ENCODE peak calls at places on chromosome 11, in four cellular contexts. One of them, this sample, is unnamed.

GRCh38 chr11:79173615-79174014 is 267.2 kb downstream of the TENM4 start:
- DNase-seq in H1: no peak
- DNase-seq in K562: no peak
- DNase-seq in HepG2: no peak
- DNase-seq in this sample: no peak

GRCh38 chr11:117923773-117924172 is 5.4 kb downstream of the TMPRSS13 start:
- DNase-seq in H1: no peak
- DNase-seq in K562: no peak
- DNase-seq in HepG2: no peak
- DNase-seq in this sample: no peak

GRCh38 chr11:69877235-69877634 is 58.0 kb upstream of the FGF3 start:
- DNase-seq in K562: no peak
- DNase-seq in H1: no peak
- DNase-seq in HepG2: no peak
- DNase-seq in this sample: no peak

GRCh38 chr11:23021287-23021863 is 161.1 kb upstream of the CCDC179 start:
- DNase-seq in H1: peak
- DNase-seq in HepG2: peak
- DNase-seq in K562: peak
- DNase-seq in this sample: no peak

GRCh38 chr11:433111-433510 is 8.7 kb downstream of the ANO9 start:
- DNase-seq in HepG2: no peak
- DNase-seq in H1: no peak
- DNase-seq in K562: no peak
- DNase-seq in this sample: no peak

GRCh38 chr11:65856689-65857499 is 1.1 kb downstream of the CFL1 start:
- DNase-seq in H1: no peak
- DNase-seq in K562: peak
- DNase-seq in HepG2: peak
- DNase-seq in this sample: no peak

GRCh38 chr11:76773921-76774361 is 9.2 kb upstream of the TSKU start:
- DNase-seq in H1: no peak
- DNase-seq in HepG2: no peak
- DNase-seq in K562: no peak
- DNase-seq in this sample: no peak

GRCh38 chr11:13972033-13972910 is 9.7 kb downstream of the SPON1 start:
- DNase-seq in HepG2: no peak
- DNase-seq in H1: no peak
- DNase-seq in K562: no peak
- DNase-seq in this sample: no peak

GRCh38 chr11:121672630-121673487 is 220.1 kb upstream of the SORL1-AS1 start:
- DNase-seq in K562: no peak
- DNase-seq in H1: no peak
- DNase-seq in HepG2: no peak
- DNase-seq in this sample: no peak

GRCh38 chr11:94305146-94305545 is 766 bp downstream of the IZUMO1R start:
- DNase-seq in H1: no peak
- DNase-seq in K562: no peak
- DNase-seq in HepG2: no peak
- DNase-seq in this sample: no peak

GRCh38 chr11:66638177-66639065 is at the start of gene RBM4:
- DNase-seq in K562: peak
- DNase-seq in HepG2: peak
- DNase-seq in H1: peak
- DNase-seq in this sample: peak

GRCh38 chr11:64042301-64042700 is 6.6 kb downstream of the FLRT1 start:
- DNase-seq in H1: no peak
- DNase-seq in K562: no peak
- DNase-seq in HepG2: peak
- DNase-seq in this sample: no peak

GRCh38 chr11:9982796-9983579 is 311.0 kb downstream of the SBF2 start:
- DNase-seq in K562: peak
- DNase-seq in HepG2: peak
- DNase-seq in H1: peak
- DNase-seq in this sample: peak

GRCh38 chr11:73313652-73314051 is 5.6 kb downstream of the ARHGEF17 start:
- DNase-seq in K562: no peak
- DNase-seq in H1: no peak
- DNase-seq in HepG2: no peak
- DNase-seq in this sample: no peak

GRCh38 chr11:112612283-112612849 is 348.9 kb upstream of the NCAM1 start:
- DNase-seq in HepG2: no peak
- DNase-seq in K562: no peak
- DNase-seq in H1: no peak
- DNase-seq in this sample: peak

GRCh38 chr11:8221917-8222316 is 41.8 kb downstream of the LMO1 start:
- DNase-seq in HepG2: no peak
- DNase-seq in K562: no peak
- DNase-seq in H1: no peak
- DNase-seq in this sample: no peak

GRCh38 chr11:102449651-102450570 is 2.7 kb downstream of the TMEM123 start:
- DNase-seq in H1: no peak
- DNase-seq in K562: no peak
- DNase-seq in HepG2: peak
- DNase-seq in this sample: no peak

GRCh38 chr11:65791719-65792213 is 4.9 kb downstream of the OVOL1 start:
- DNase-seq in H1: no peak
- DNase-seq in HepG2: no peak
- DNase-seq in K562: no peak
- DNase-seq in this sample: no peak

GRCh38 chr11:103920449-103920848 is 116.0 kb upstream of the DDI1 start:
- DNase-seq in HepG2: no peak
- DNase-seq in H1: no peak
- DNase-seq in K562: no peak
- DNase-seq in this sample: no peak

GRCh38 chr11:2298795-2299747 is 2.6 kb downstream of the C11orf21 start:
- DNase-seq in K562: peak
- DNase-seq in HepG2: peak
- DNase-seq in H1: peak
- DNase-seq in this sample: no peak

GRCh38 chr11:129969973-129970372 is 32.7 kb downstream of the PRDM10 start:
- DNase-seq in K562: no peak
- DNase-seq in H1: no peak
- DNase-seq in HepG2: no peak
- DNase-seq in this sample: no peak

GRCh38 chr11:76735218-76735480 is 48.0 kb upstream of the TSKU start:
- DNase-seq in HepG2: no peak
- DNase-seq in K562: no peak
- DNase-seq in H1: no peak
- DNase-seq in this sample: no peak

DNA sequence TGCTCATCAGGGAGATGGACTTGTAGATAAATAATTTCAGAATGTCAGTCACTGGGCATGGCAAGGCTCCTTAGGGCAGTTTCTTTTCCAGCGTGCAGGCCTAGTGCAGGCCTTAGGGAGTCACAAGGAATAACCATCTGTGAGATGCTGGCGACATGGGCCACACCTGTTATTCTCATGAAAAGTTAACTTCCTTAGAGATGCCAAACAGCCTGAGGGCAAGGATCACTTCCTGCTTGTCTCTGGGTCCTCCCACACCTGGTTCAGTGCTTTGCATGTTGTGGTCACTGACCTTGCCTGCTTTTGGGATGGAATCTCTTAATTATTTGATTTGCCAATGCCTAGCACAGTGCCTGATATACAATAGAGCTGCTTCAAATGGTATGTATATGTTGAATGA is 70.6 kb downstream of the ST3GAL4 start:
- DNase-seq in K562: no peak
- DNase-seq in HepG2: no peak
- DNase-seq in H1: no peak
- DNase-seq in this sample: no peak
- TF ChIP-seq SRF in K562: no peak
- TF ChIP-seq SRF in HepG2: no peak
- TF ChIP-seq SRF in H1: no peak
- TF ChIP-seq SRF in this sample: no peak

DNA sequence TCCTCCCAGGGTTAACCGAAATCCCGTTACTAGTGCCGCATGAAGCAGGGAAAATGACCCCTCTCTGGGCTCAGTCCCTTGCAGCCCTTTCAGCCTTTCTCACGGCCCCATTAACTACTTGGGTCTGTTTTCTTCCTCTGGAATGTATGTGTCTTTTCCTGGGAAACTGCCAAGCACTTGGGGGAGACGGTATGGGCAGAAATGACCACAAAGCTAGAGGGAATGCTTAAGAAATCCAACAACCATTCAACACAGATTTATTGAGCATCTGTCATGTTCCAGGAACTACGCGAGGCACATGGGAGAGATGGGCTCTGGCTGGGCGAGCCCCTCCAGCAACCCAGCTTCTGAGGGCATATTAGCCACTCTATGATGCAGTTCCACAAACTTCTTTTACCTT is 462.6 kb downstream of the BUD13 start:
- DNase-seq in H1: no peak
- DNase-seq in K562: no peak
- DNase-seq in HepG2: no peak
- DNase-seq in this sample: no peak
- TF ChIP-seq FOSL1 in H1: no peak
- TF ChIP-seq FOSL1 in K562: no peak
- TF ChIP-seq FOSL1 in HepG2: no peak
- TF ChIP-seq FOSL1 in this sample: no peak

GRCh38 chr11:61888043-61888442 is 3.3 kb downstream of the FADS3 start:
- DNase-seq in HepG2: no peak
- DNase-seq in H1: no peak
- DNase-seq in K562: no peak
- DNase-seq in this sample: no peak
- TF ChIP-seq SRF in HepG2: no peak
- TF ChIP-seq SRF in H1: no peak
- TF ChIP-seq SRF in K562: no peak
- TF ChIP-seq SRF in this sample: no peak

DNA sequence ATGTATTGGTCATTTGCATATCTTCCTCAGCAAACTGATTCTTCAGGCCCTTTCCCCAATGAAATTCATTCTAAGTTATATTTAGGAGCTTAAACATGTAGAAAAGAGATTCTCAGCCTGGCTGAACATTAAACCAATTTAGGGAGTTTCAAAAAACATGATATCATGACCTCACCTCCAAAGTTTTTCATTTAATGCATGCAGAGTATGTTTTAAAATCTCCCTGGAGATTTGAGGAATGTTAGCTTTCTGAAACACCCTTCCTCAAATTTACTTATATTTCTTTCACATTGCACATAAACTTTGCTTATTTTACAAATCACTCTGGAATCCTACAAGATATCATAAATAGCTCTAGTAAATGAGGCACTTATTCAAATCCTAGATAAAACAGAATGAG is 162.0 kb downstream of the C11orf87 start:
- DNase-seq in HepG2: no peak
- DNase-seq in H1: no peak
- DNase-seq in K562: no peak
- DNase-seq in this sample: no peak
- TF ChIP-seq FOSL1 in HepG2: no peak
- TF ChIP-seq FOSL1 in H1: no peak
- TF ChIP-seq FOSL1 in K562: no peak
- TF ChIP-seq FOSL1 in this sample: no peak

GRCh38 chr11:85663080-85663729 is 1.7 kb downstream of the CREBZF start:
- DNase-seq in H1: no peak
- DNase-seq in HepG2: no peak
- DNase-seq in K562: no peak
- DNase-seq in this sample: no peak
- TF ChIP-seq SRF in H1: no peak
- TF ChIP-seq SRF in HepG2: no peak
- TF ChIP-seq SRF in K562: no peak
- TF ChIP-seq SRF in this sample: no peak

This sample was measured in HCT116.